ENCODE peak calls at places on chromosomes 13 and 19, in seven cellular contexts. I, L, W, U, Q, B and E are unnamed samples.

GRCh38 chr13:62510906-62511655 is 1095.4 kb upstream of the PCDH20 start:
- DNase-seq in I (no peak), Q (no peak), B (no peak), U (no peak), W (peak; percentile 72), L (no peak), E (no peak)

GRCh38 chr19:6521718-6522646 is 8.8 kb upstream of the TNFSF9 start:
- DNase-seq in I (no peak), U (no peak), Q (no peak), W (no peak), L (peak; percentile 51), B (peak; percentile 71), E (no peak)

GRCh38 chr19:3125900-3126524 is 9.8 kb upstream of the GNA15 start:
- DNase-seq in W (peak; percentile 75), Q (peak; percentile 85), B (peak; percentile 52), U (no peak), I (no peak), L (peak; percentile 50), E (peak; percentile 30)

GRCh38 chr13:30734434-30734833 is 909 bp upstream of the ALOX5AP start:
- DNase-seq in I (no peak), U (no peak), L (peak; percentile 73), W (no peak), Q (no peak), B (no peak), E (peak; percentile 65)

GRCh38 chr19:21568816-21569496 is 63.6 kb downstream of the ZNF429 start:
- DNase-seq in U (peak; percentile 67), L (peak; percentile 98), I (peak; percentile 90), W (no peak), B (peak; percentile 80), Q (no peak), E (peak; percentile 74)

GRCh38 chr13:21435231-21435630 is 23.9 kb downstream of the ZDHHC20 start:
- DNase-seq in W (no peak), Q (no peak), L (no peak), I (no peak), U (no peak), B (no peak), E (no peak)

GRCh38 chr19:31014668-31015067 is 334.6 kb downstream of the TSHZ3 start:
- DNase-seq in W (no peak), B (no peak), L (no peak), I (no peak), Q (no peak), U (no peak), E (no peak)

GRCh38 chr19:17671906-17672305 is 16.2 kb downstream of the UNC13A start:
- DNase-seq in W (no peak), U (no peak), B (no peak), I (no peak), Q (peak; percentile 63), L (peak; percentile 61), E (peak; percentile 16)

GRCh38 chr13:60654405-60654804 is 257.4 kb downstream of the TDRD3 start:
- DNase-seq in U (no peak), B (no peak), W (no peak), I (no peak), Q (peak; percentile 49), L (peak; percentile 40), E (peak; percentile 0)

GRCh38 chr19:15154002-15154612 is 46.7 kb downstream of the NOTCH3 start:
- DNase-seq in W (peak; percentile 38), B (no peak), I (no peak), U (peak; percentile 13), L (peak; percentile 53), Q (peak; percentile 82), E (peak; percentile 39)

GRCh38 chr13:44317752-44318550 is 55.7 kb upstream of the SERP2 start:
- DNase-seq in W (no peak), L (peak; percentile 69), B (no peak), Q (no peak), U (no peak), I (peak; percentile 81), E (peak; percentile 86)

GRCh38 chr19:35347171-35347929 is at the start of gene FFAR1:
- DNase-seq in L (no peak), Q (no peak), B (no peak), U (no peak), I (no peak), W (no peak), E (no peak)

GRCh38 chr19:2337329-2337707 is 8.8 kb downstream of the SPPL2B start:
- DNase-seq in U (no peak), L (peak; percentile 47), B (no peak), W (no peak), Q (peak; percentile 76), I (peak; percentile 82), E (no peak)

GRCh38 chr13:21458457-21458815 is 667 bp downstream of the ZDHHC20 start:
- DNase-seq in U (no peak), I (no peak), W (no peak), B (peak; percentile 51), Q (peak; percentile 67), L (peak; percentile 52), E (no peak)

GRCh38 chr19:40281381-40282208 is 3.5 kb downstream of the AKT2 start:
- DNase-seq in I (peak; percentile 95), B (no peak), Q (no peak), W (no peak), U (no peak), L (peak; percentile 46), E (peak; percentile 58)

GRCh38 chr13:39616087-39616694 is 13.2 kb upstream of the LHFPL6 start:
- DNase-seq in Q (peak; percentile 54), W (no peak), L (peak; percentile 74), U (no peak), B (peak; percentile 23), I (no peak), E (peak; percentile 60)

GRCh38 chr19:34556500-34556899 is 74.9 kb downstream of the WTIP start:
- DNase-seq in B (no peak), U (no peak), Q (peak; percentile 77), L (peak; percentile 66), W (no peak), I (no peak), E (peak; percentile 25)

GRCh38 chr19:536031-536880 is 4.7 kb downstream of the CDC34 start:
- DNase-seq in L (no peak), I (no peak), Q (no peak), W (no peak), U (no peak), B (no peak), E (no peak)

GRCh38 chr13:43749503-43749902 is 37.3 kb downstream of the ENOX1 start:
- DNase-seq in W (no peak), U (no peak), L (no peak), B (no peak), Q (no peak), I (no peak), E (no peak)

GRCh38 chr13:76874466-76874865 is 11.7 kb downstream of the KCTD12 start:
- DNase-seq in Q (no peak), L (no peak), W (no peak), U (no peak), I (no peak), B (no peak), E (no peak)

GRCh38 chr13:43087960-43088580 is 64.7 kb downstream of the DNAJC15 start:
- DNase-seq in B (peak; percentile 30), U (no peak), W (no peak), Q (no peak), L (peak; percentile 54), I (no peak), E (peak; percentile 48)

GRCh38 chr19:55477905-55478304 is 1.5 kb downstream of the ZNF628 start:
- DNase-seq in L (no peak), W (no peak), Q (no peak), U (no peak), I (no peak), B (no peak), E (no peak)

GRCh38 chr13:103289661-103290060 is 223.4 kb upstream of the SLC10A2 start:
- DNase-seq in U (no peak), B (no peak), I (no peak), Q (no peak), W (no peak), L (no peak), E (no peak)

GRCh38 chr19:48348039-48348438 is 15.7 kb downstream of the TMEM143 start:
- DNase-seq in Q (no peak), I (no peak), L (no peak), W (no peak), B (no peak), U (no peak), E (peak; percentile 61)

GRCh38 chr19:13979686-13980085 is 26.4 kb downstream of the RFX1 start:
- DNase-seq in L (no peak), I (no peak), Q (no peak), W (no peak), U (no peak), B (no peak), E (no peak)

GRCh38 chr13:66860868-66861447 is 369.2 kb downstream of the PCDH9 start:
- DNase-seq in B (no peak), L (no peak), U (no peak), W (no peak), I (no peak), Q (no peak), E (no peak)